ENCODE peak calls at places on chromosomes 1 and 21, in five cellular contexts. W, O, Q, V and I are unnamed samples.

GRCh38 chr1:63721531-63722189 is 52.2 kb upstream of the ROR1 start:
- DNase-seq in O (no peak), V (no peak), Q (no peak), W (no peak), I (no peak)

GRCh38 chr1:24506706-24507422 is 4.2 kb downstream of the RCAN3 start:
- DNase-seq in Q (no peak), V (no peak), O (no peak), W (no peak), I (no peak)

GRCh38 chr1:30302808-30303310 is 420.5 kb downstream of the MATN1 start:
- DNase-seq in V (no peak), Q (no peak), O (no peak), W (no peak), I (no peak)

GRCh38 chr1:47927165-47927564 is 70.0 kb downstream of the TRABD2B start:
- DNase-seq in V (no peak), Q (no peak), O (no peak), W (no peak), I (no peak)

GRCh38 chr1:147539122-147539575 is 2.2 kb upstream of the BCL9 start:
- DNase-seq in W (peak), V (peak), Q (no peak), O (peak), I (no peak)

GRCh38 chr1:6094801-6095505 is 49.3 kb downstream of the KCNAB2 start:
- DNase-seq in O (no peak), V (no peak), W (no peak), Q (no peak), I (no peak)

GRCh38 chr1:157092831-157093230 is 6.8 kb downstream of the ETV3L start:
- DNase-seq in O (no peak), Q (no peak), W (no peak), V (no peak), I (no peak)

GRCh38 chr21:36699026-36699545 is at the start of gene SIM2:
- DNase-seq in V (peak), W (no peak), O (no peak), Q (peak), I (peak)

GRCh38 chr1:227323164-227323955 is 5.1 kb upstream of the CDC42BPA start:
- DNase-seq in O (no peak), W (no peak), V (no peak), Q (no peak), I (no peak)

GRCh38 chr1:50658421-50659076 is 235.3 kb upstream of the DMRTA2 start:
- DNase-seq in Q (no peak), O (peak), V (no peak), W (no peak), I (no peak)

GRCh38 chr1:178945763-178946266 is 74.9 kb upstream of the ANGPTL1 start:
- DNase-seq in W (no peak), O (peak), Q (no peak), V (no peak), I (no peak)

GRCh38 chr1:165494949-165495810 is 48.6 kb upstream of the LRRC52 start:
- DNase-seq in V (no peak), Q (no peak), O (no peak), W (no peak), I (no peak)

GRCh38 chr1:85581138-85581801 is 709 bp downstream of the CCN1 start:
- DNase-seq in W (peak), V (peak), O (peak), Q (peak), I (peak)

GRCh38 chr1:60960846-60961542 is 121.4 kb upstream of the NFIA start:
- DNase-seq in V (no peak), Q (no peak), O (peak), W (no peak), I (no peak)

GRCh38 chr1:6025269-6026094 is 20.2 kb upstream of the KCNAB2 start:
- DNase-seq in Q (no peak), O (no peak), W (no peak), V (no peak), I (no peak)

GRCh38 chr1:211327341-211327921 is 798 bp downstream of the TRAF5 start:
- DNase-seq in V (no peak), O (peak), W (no peak), Q (no peak), I (peak)

GRCh38 chr21:35468991-35469390 is 419.9 kb upstream of the RUNX1 start:
- DNase-seq in V (no peak), W (no peak), Q (no peak), O (no peak), I (no peak)

GRCh38 chr1:34840426-34840825 is 19.1 kb downstream of the SMIM12 start:
- DNase-seq in V (no peak), Q (no peak), O (no peak), W (no peak), I (no peak)

GRCh38 chr1:27522148-27522859 is 32.3 kb upstream of the WASF2 start:
- DNase-seq in W (no peak), V (no peak), O (peak), Q (no peak), I (no peak)

GRCh38 chr1:17984510-17985085 is 123.0 kb upstream of the IGSF21 start:
- DNase-seq in Q (peak), O (no peak), W (no peak), V (peak), I (peak)

GRCh38 chr1:63730211-63730610 is 43.6 kb upstream of the ROR1 start:
- DNase-seq in V (no peak), O (no peak), Q (no peak), W (no peak), I (no peak)

GRCh38 chr1:101240041-101240430 is 3.2 kb downstream of the S1PR1 start:
- DNase-seq in O (no peak), Q (no peak), V (no peak), W (no peak), I (no peak)

GRCh38 chr21:21712761-21713558 is 714.8 kb downstream of the NCAM2 start:
- DNase-seq in O (peak), W (no peak), Q (no peak), V (no peak), I (no peak)

GRCh38 chr1:176854725-176855433 is 309.6 kb downstream of the ASTN1 start:
- DNase-seq in O (no peak), Q (no peak), V (no peak), W (no peak), I (no peak)

GRCh38 chr21:17730782-17731181 is 88.4 kb downstream of the C21orf91 start:
- DNase-seq in V (no peak), W (no peak), O (peak), Q (no peak), I (no peak)

DNA sequence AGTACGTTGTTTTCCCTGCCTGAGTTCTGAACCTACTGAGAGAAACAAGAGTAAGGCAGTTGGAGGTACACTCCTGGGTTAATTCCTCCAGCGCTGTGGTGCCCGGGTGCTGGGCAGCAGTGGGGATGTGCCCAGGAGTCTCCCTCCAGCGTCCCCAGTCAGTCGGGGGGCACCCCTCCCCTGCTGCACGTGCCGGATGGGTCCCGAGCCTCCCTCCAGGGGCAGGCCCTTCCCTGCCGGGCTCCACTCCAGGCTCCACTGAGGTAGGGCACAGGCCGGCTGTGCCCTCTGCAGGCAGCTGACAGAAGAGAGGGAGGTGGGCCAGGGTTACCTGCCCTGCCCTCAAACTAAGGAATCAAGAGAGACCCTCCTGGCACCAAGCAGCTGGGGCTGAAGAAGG is 238.1 kb upstream of the VAMP3 start:
- DNase-seq in Q (no peak), W (no peak), O (no peak), V (no peak), I (no peak)
- TF ChIP-seq CTCF in Q (no peak), W (no peak), O (no peak), V (no peak), I (no peak)

DNA sequence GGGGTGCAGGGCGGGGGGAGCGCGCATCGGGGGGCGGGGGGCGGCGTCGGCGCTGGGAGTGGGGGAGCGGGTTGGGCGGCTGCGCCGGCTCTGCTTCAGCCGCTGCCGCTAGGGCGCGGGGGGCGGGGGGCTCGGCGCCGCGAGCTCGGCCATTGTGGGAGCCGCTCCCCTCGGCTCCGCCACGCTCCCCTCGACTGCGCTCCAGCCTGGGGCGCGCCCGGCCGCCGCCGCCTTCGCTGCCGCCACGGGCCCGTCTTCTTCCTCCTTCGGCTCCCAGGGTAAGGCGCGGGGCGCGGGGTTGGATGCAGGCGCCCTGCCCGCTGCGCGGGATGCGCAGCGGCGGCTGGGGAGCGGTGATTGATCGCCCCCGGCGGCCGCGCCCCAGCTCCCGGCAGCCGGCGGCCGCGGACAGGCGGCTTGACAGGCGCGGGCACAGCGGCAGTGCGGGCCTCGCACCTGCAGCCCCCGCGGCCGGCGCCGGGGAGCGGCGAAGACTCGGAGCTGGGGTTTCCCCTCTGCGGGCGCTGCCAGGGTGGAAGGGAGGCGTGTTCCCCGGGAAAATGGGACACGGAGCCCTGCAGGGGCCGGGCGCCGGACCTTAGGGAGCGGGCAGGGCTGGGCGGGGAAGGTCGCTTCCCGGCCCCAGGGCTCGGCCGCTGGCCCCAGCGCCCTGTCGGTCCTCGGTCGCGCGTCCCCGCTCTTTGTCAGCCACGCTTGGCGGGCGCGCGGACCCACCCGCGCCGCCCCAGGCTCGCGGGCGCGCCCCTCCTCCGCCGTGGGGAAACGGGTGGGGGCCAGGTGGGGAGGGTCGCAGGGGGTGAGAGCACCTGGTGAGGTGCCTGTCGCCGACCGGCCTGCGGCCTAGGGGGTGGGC is 55.4 kb downstream of the NDUFS5 start:
- DNase-seq in V (peak), O (no peak), W (no peak), Q (peak), I (peak)
- TF ChIP-seq CTCF in V (no peak), O (no peak), W (no peak), Q (no peak), I (no peak)

GRCh38 chr1:151739590-151740355 is 18.5 kb downstream of the RIIAD1 start:
- DNase-seq in Q (no peak), V (no peak), W (no peak), O (no peak), I (no peak)
- TF ChIP-seq CTCF in Q (no peak), V (no peak), W (no peak), O (no peak), I (no peak)

GRCh38 chr1:93433407-93433961 is 14.4 kb upstream of the FNBP1L start:
- DNase-seq in V (no peak), Q (no peak), W (no peak), O (no peak), I (no peak)
- TF ChIP-seq CTCF in V (no peak), Q (no peak), W (no peak), O (peak), I (peak)

GRCh38 chr1:217431395-217431794 is 199.5 kb downstream of the GPATCH2 start:
- DNase-seq in Q (no peak), V (no peak), O (no peak), W (no peak), I (no peak)
- TF ChIP-seq CTCF in Q (no peak), V (no peak), O (no peak), W (no peak), I (peak)

DNA sequence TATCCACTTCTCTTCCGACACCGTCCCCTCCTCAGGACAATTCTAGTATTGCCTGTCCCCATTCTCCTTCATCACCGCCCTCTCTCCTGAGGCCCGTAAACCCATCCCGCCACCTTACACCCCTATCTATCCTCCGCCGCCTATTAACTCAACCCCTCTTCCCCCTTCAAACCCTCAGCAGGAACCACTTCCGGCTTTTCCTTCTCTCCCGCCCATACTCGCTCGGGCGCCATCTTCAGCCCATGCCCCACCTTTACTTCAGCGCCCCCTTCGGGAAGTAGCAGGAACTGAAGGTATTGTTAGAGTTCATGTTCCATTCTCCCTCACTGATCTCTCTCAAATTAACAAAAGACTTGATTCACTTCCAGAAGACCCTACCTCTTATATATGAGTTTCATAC is 31.6 kb downstream of the VN1R5 start:
- DNase-seq in W (no peak), O (no peak), V (no peak), Q (no peak), I (no peak)
- TF ChIP-seq CTCF in W (no peak), O (no peak), V (no peak), Q (peak), I (no peak)

GRCh38 chr1:31718519-31718918 is 14.7 kb upstream of the COL16A1 start:
- DNase-seq in Q (no peak), W (no peak), O (no peak), V (no peak), I (no peak)
- TF ChIP-seq CTCF in Q (no peak), W (no peak), O (no peak), V (no peak), I (no peak)

GRCh38 chr1:53050310-53050709 is 11.7 kb upstream of the PODN start:
- DNase-seq in O (no peak), W (no peak), Q (no peak), V (no peak), I (no peak)
- TF ChIP-seq CTCF in O (no peak), W (no peak), Q (no peak), V (no peak), I (no peak)